ENCODE peak calls at places on chromosomes 1 and 21, in ten cellular contexts. One of them, this sample, is unnamed.

GRCh38 chr1:205500240-205501218 is 3.9 kb upstream of the CDK18 start:
- DNase-seq in mesendoderm: no peak
- DNase-seq in HS-27A: no peak
- DNase-seq in Peyer's patch: no peak
- DNase-seq in heart right ventricle: no peak
- DNase-seq in activated T-cell treated with anti-CD3 and anti-CD28 coated beads, Interleukin-2, amount 50 U/mL, for 72 hours: no peak
- DNase-seq in NCI-H2081: no peak
- DNase-seq in adrenal gland: no peak
- DNase-seq in AG08396: no peak
- DNase-seq in activated naive CD4-positive, alpha-beta T cell: no peak
- DNase-seq in this sample: no peak

GRCh38 chr1:83942914-83943313 is 56.0 kb downstream of the TTLL7 start:
- DNase-seq in AG08396: no peak
- DNase-seq in activated T-cell treated with anti-CD3 and anti-CD28 coated beads, Interleukin-2, amount 50 U/mL, for 72 hours: no peak
- DNase-seq in Peyer's patch: no peak
- DNase-seq in HS-27A: no peak
- DNase-seq in heart right ventricle: no peak
- DNase-seq in NCI-H2081: peak
- DNase-seq in mesendoderm: peak
- DNase-seq in activated naive CD4-positive, alpha-beta T cell: no peak
- DNase-seq in adrenal gland: no peak
- DNase-seq in this sample: no peak

GRCh38 chr1:152451254-152451653 is 37.2 kb upstream of the CRNN start:
- DNase-seq in Peyer's patch: no peak
- DNase-seq in adrenal gland: no peak
- DNase-seq in mesendoderm: no peak
- DNase-seq in activated T-cell treated with anti-CD3 and anti-CD28 coated beads, Interleukin-2, amount 50 U/mL, for 72 hours: no peak
- DNase-seq in NCI-H2081: no peak
- DNase-seq in heart right ventricle: no peak
- DNase-seq in AG08396: no peak
- DNase-seq in activated naive CD4-positive, alpha-beta T cell: no peak
- DNase-seq in HS-27A: no peak
- DNase-seq in this sample: no peak

GRCh38 chr1:22044690-22045420 is 7.7 kb upstream of the CDC42 start:
- DNase-seq in activated naive CD4-positive, alpha-beta T cell: no peak
- DNase-seq in NCI-H2081: no peak
- DNase-seq in AG08396: peak
- DNase-seq in Peyer's patch: no peak
- DNase-seq in activated T-cell treated with anti-CD3 and anti-CD28 coated beads, Interleukin-2, amount 50 U/mL, for 72 hours: no peak
- DNase-seq in HS-27A: peak
- DNase-seq in adrenal gland: no peak
- DNase-seq in mesendoderm: no peak
- DNase-seq in heart right ventricle: no peak
- DNase-seq in this sample: no peak

GRCh38 chr1:166884040-166884642 is 8.1 kb upstream of the TADA1 start:
- DNase-seq in Peyer's patch: peak
- DNase-seq in adrenal gland: no peak
- DNase-seq in NCI-H2081: no peak
- DNase-seq in HS-27A: no peak
- DNase-seq in heart right ventricle: peak
- DNase-seq in mesendoderm: peak
- DNase-seq in activated naive CD4-positive, alpha-beta T cell: no peak
- DNase-seq in AG08396: peak
- DNase-seq in activated T-cell treated with anti-CD3 and anti-CD28 coated beads, Interleukin-2, amount 50 U/mL, for 72 hours: peak
- DNase-seq in this sample: no peak

GRCh38 chr1:154739654-154740053 is 130.4 kb downstream of the KCNN3 start:
- DNase-seq in heart right ventricle: no peak
- DNase-seq in HS-27A: no peak
- DNase-seq in AG08396: no peak
- DNase-seq in mesendoderm: no peak
- DNase-seq in NCI-H2081: no peak
- DNase-seq in activated naive CD4-positive, alpha-beta T cell: no peak
- DNase-seq in activated T-cell treated with anti-CD3 and anti-CD28 coated beads, Interleukin-2, amount 50 U/mL, for 72 hours: no peak
- DNase-seq in adrenal gland: no peak
- DNase-seq in Peyer's patch: no peak
- DNase-seq in this sample: no peak

GRCh38 chr1:178161516-178161915 is 67.6 kb downstream of the RASAL2 start:
- DNase-seq in HS-27A: no peak
- DNase-seq in adrenal gland: no peak
- DNase-seq in Peyer's patch: no peak
- DNase-seq in activated naive CD4-positive, alpha-beta T cell: no peak
- DNase-seq in AG08396: no peak
- DNase-seq in NCI-H2081: no peak
- DNase-seq in heart right ventricle: no peak
- DNase-seq in activated T-cell treated with anti-CD3 and anti-CD28 coated beads, Interleukin-2, amount 50 U/mL, for 72 hours: no peak
- DNase-seq in mesendoderm: no peak
- DNase-seq in this sample: no peak

GRCh38 chr21:28944296-28944695 is 48.4 kb downstream of the LTN1 start:
- DNase-seq in AG08396: no peak
- DNase-seq in adrenal gland: no peak
- DNase-seq in NCI-H2081: no peak
- DNase-seq in heart right ventricle: no peak
- DNase-seq in HS-27A: no peak
- DNase-seq in mesendoderm: peak
- DNase-seq in Peyer's patch: no peak
- DNase-seq in activated naive CD4-positive, alpha-beta T cell: no peak
- DNase-seq in activated T-cell treated with anti-CD3 and anti-CD28 coated beads, Interleukin-2, amount 50 U/mL, for 72 hours: no peak
- DNase-seq in this sample: no peak

GRCh38 chr1:58994664-58995063 is 210.8 kb upstream of the JUN start:
- DNase-seq in AG08396: no peak
- DNase-seq in adrenal gland: no peak
- DNase-seq in heart right ventricle: no peak
- DNase-seq in activated T-cell treated with anti-CD3 and anti-CD28 coated beads, Interleukin-2, amount 50 U/mL, for 72 hours: no peak
- DNase-seq in Peyer's patch: no peak
- DNase-seq in NCI-H2081: no peak
- DNase-seq in mesendoderm: no peak
- DNase-seq in HS-27A: no peak
- DNase-seq in activated naive CD4-positive, alpha-beta T cell: no peak
- DNase-seq in this sample: no peak

GRCh38 chr1:169959696-169960095 is 66.0 kb upstream of the SCYL3 start:
- DNase-seq in NCI-H2081: no peak
- DNase-seq in Peyer's patch: no peak
- DNase-seq in activated T-cell treated with anti-CD3 and anti-CD28 coated beads, Interleukin-2, amount 50 U/mL, for 72 hours: no peak
- DNase-seq in adrenal gland: no peak
- DNase-seq in heart right ventricle: no peak
- DNase-seq in HS-27A: no peak
- DNase-seq in activated naive CD4-positive, alpha-beta T cell: no peak
- DNase-seq in AG08396: no peak
- DNase-seq in mesendoderm: no peak
- DNase-seq in this sample: no peak

GRCh38 chr1:48547521-48547920 is 75.5 kb upstream of the SPATA6 start:
- DNase-seq in heart right ventricle: no peak
- DNase-seq in activated naive CD4-positive, alpha-beta T cell: no peak
- DNase-seq in NCI-H2081: no peak
- DNase-seq in adrenal gland: no peak
- DNase-seq in HS-27A: no peak
- DNase-seq in AG08396: no peak
- DNase-seq in Peyer's patch: no peak
- DNase-seq in mesendoderm: no peak
- DNase-seq in activated T-cell treated with anti-CD3 and anti-CD28 coated beads, Interleukin-2, amount 50 U/mL, for 72 hours: no peak
- DNase-seq in this sample: no peak

This sample was measured in D721Med.